ENCODE peak calls at places on chromosome 18, in seven cellular contexts. I, R, N, E, C, A and F are unnamed samples.

GRCh38 chr18:3982541-3982940 is 472.6 kb downstream of the DLGAP1 start:
- DNase-seq in C (peak), I (no peak), R (no peak), N (no peak), A (no peak), E (no peak), F (peak)

GRCh38 chr18:58562999-58563667 is 65.8 kb downstream of the ALPK2 start:
- DNase-seq in R (no peak), A (no peak), C (no peak), N (no peak), I (no peak), E (no peak), F (no peak)

GRCh38 chr18:5955861-5956260 is 60.5 kb upstream of the TMEM200C start:
- DNase-seq in N (no peak), I (no peak), C (no peak), A (no peak), E (no peak), R (no peak), F (peak)

GRCh38 chr18:31206787-31207381 is 44.2 kb upstream of the DSC1 start:
- DNase-seq in C (no peak), E (peak), I (peak), A (peak), N (no peak), R (peak), F (no peak)

GRCh38 chr18:211582-211981 is 53.2 kb downstream of the USP14 start:
- DNase-seq in R (no peak), C (no peak), N (no peak), E (no peak), I (no peak), A (no peak), F (no peak)

GRCh38 chr18:35875566-35875965 is 96.9 kb upstream of the RMP24 start:
- DNase-seq in R (no peak), A (no peak), E (no peak), C (no peak), N (no peak), I (no peak), F (no peak)

GRCh38 chr18:49704334-49704733 is 109.0 kb downstream of the ACAA2 start:
- DNase-seq in R (no peak), I (no peak), C (no peak), E (no peak), N (peak), A (no peak), F (no peak)

GRCh38 chr18:28494151-28494550 is 317.2 kb upstream of the CDH2 start:
- DNase-seq in A (no peak), R (no peak), I (no peak), N (no peak), E (no peak), C (no peak), F (peak)

GRCh38 chr18:64893349-64893748 is 744.5 kb upstream of the LINC00305 start:
- DNase-seq in N (no peak), C (no peak), E (no peak), A (no peak), R (no peak), I (no peak), F (no peak)

GRCh38 chr18:2986150-2986865 is 26.6 kb downstream of the LPIN2 start:
- DNase-seq in N (no peak), C (no peak), E (no peak), A (no peak), R (no peak), I (no peak), F (peak)

GRCh38 chr18:49980869-49981268 is 167.5 kb upstream of the ACAA2 start:
- DNase-seq in E (no peak), N (no peak), I (no peak), C (no peak), A (no peak), R (no peak), F (no peak)

GRCh38 chr18:14747513-14748474 is at the start of gene ANKRD30B:
- DNase-seq in N (no peak), I (no peak), E (peak), C (no peak), A (no peak), R (no peak), F (no peak)
- H3K4me3 ChIP-seq in N (no peak), I (no peak), E (no peak), C (no peak), A (no peak), R (no peak), F (no peak)

GRCh38 chr18:44967599-44967998 is 286.9 kb downstream of the SETBP1 start:
- DNase-seq in N (no peak), C (no peak), E (no peak), A (no peak), R (no peak), I (no peak), F (no peak)

GRCh38 chr18:44974174-44974573 is 293.5 kb downstream of the SETBP1 start:
- DNase-seq in C (no peak), R (no peak), I (no peak), E (no peak), N (no peak), A (no peak), F (no peak)

GRCh38 chr18:44969214-44969842 is 288.6 kb downstream of the SETBP1 start:
- DNase-seq in R (no peak), C (no peak), N (peak), E (no peak), A (no peak), I (no peak), F (no peak)

GRCh38 chr18:44973282-44973681 is 292.6 kb downstream of the SETBP1 start:
- DNase-seq in N (no peak), A (no peak), C (no peak), E (no peak), R (no peak), I (no peak), F (peak)

GRCh38 chr18:44968336-44968735 is 287.6 kb downstream of the SETBP1 start:
- DNase-seq in R (no peak), C (no peak), N (no peak), A (no peak), I (no peak), E (peak), F (no peak)
- TF ChIP-seq CTCF in R (no peak), C (no peak), N (no peak), A (no peak), I (no peak), E (no peak), F (no peak)

GRCh38 chr18:22466608-22467390 is 49.1 kb upstream of the CTAGE1 start:
- DNase-seq in A (no peak), N (peak), E (peak), C (no peak), R (peak), I (peak), F (peak)
- H3K4me3 ChIP-seq in A (no peak), N (no peak), E (no peak), C (no peak), R (no peak), I (no peak), F (no peak)

DNA sequence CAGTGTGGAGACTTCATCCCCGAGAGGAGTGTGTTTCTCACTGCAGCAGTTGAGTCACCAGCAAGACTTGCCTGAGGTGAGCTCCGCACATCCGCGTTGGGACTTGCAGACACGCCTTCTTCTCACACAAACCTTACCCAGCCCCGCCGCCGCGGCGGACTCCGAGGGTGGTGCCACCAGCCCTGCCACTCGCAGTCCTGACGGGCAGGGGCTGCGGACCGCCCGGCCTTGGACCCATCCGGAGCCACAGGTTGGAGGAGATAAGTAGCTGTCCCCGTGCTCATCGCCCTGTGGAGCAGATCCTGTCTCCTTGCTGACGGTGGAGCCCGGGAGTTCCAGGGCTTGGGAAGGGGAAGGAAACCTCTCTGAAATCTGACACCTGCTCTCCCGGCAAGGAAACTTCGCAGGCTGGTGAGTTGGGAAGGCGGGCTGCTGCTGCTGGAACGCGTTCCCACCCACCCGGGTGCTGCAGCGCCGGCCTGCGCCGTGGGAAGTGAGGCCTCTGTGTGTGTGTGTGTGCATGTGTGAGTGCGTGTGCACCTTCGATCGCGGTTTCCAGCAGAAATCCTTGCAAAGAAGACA is at the start of gene RAB27B:
- DNase-seq in E (peak), C (peak), I (peak), A (peak), R (peak), N (peak), F (peak)
- TF ChIP-seq CTCF in E (no peak), C (no peak), I (no peak), A (no peak), R (no peak), N (no peak), F (no peak)

DNA sequence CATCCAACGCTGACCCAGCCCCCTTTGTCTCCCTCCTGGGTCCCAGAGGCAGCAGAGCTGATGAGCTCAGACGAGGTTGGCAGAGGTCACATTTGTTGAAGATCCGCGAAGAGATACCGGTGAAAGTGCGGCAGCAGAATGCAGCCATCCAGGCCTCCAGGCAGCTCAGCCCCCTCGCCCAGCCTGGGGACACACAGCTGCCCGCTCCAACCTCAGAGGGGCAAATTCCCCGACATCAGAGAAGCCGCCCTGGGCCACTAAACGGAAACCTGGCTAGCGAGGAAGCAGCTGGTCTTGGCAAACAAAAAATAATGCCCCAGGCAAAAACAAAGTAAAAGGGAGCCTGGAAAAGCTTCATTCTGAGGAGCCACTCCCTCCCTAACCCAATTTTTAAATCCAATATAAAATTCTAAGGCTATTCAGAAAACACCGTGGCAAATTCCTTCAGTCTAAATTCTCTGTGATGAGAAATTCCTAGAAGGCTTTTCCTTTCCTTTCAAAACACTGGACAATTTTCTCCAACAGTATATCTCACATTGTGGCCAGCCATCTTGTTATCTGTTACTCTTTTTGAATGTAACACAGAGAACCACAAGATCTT is 262.4 kb downstream of the SS18 start:
- DNase-seq in R (no peak), A (no peak), I (no peak), E (no peak), N (no peak), C (no peak), F (peak)
- H3K4me3 ChIP-seq in R (no peak), A (no peak), I (no peak), E (no peak), N (no peak), C (no peak), F (peak)

DNA sequence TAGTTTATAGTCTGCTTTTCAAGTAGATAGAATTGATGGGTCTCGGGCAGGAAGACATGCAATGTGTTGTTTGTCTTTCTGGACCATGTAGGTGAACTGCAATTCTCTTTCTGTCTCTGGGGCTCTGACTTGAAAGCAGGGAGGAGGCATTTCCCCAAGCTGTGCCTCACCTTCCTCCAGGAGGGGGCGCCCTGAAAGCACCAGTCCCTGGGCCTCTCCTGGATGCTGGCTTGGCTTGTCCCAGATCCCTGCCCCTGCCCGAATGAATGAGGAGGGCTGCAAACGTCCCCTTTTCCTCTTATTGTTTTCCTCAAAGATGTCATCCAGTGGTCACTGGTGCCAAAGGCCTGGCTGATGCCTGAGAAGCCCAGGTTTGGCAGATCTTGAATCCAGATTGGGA is 270.6 kb downstream of the CELF4 start:
- DNase-seq in A (peak), E (no peak), C (no peak), R (no peak), N (no peak), I (peak), F (no peak)
- TF ChIP-seq CTCF in A (no peak), E (no peak), C (peak), R (no peak), N (peak), I (peak), F (peak)

GRCh38 chr18:69943021-69943420 is 4.7 kb downstream of the CD226 start:
- DNase-seq in N (no peak), R (no peak), C (no peak), A (no peak), I (no peak), E (no peak), F (no peak)

GRCh38 chr18:69946608-69947155 is 991 bp downstream of the CD226 start:
- DNase-seq in N (no peak), A (no peak), C (no peak), E (no peak), R (no peak), I (no peak), F (no peak)

GRCh38 chr18:69947361-69948106 is at the start of gene CD226:
- DNase-seq in R (no peak), E (no peak), I (no peak), A (peak), C (no peak), N (no peak), F (no peak)

GRCh38 chr18:69945220-69946114 is 2.2 kb downstream of the CD226 start:
- DNase-seq in A (no peak), I (no peak), E (no peak), N (no peak), C (no peak), R (no peak), F (no peak)

GRCh38 chr18:69944434-69944833 is 3.2 kb downstream of the CD226 start:
- DNase-seq in R (no peak), N (no peak), E (no peak), A (no peak), I (no peak), C (no peak), F (no peak)
- H3K4me3 ChIP-seq in R (no peak), N (no peak), E (no peak), A (no peak), I (no peak), C (no peak), F (no peak)